ENCODE peak calls at places on chromosomes 4 and X, in four cellular contexts. A, S, W and J are unnamed samples.

GRCh38 chr4:153138736-153139135 is 65.5 kb upstream of the TRIM2 start:
- DNase-seq in S (no peak), W (no peak), A (no peak), J (no peak)

GRCh38 chr4:87144346-87144745 is 76.1 kb downstream of the KLHL8 start:
- DNase-seq in W (no peak), S (no peak), A (no peak), J (no peak)

GRCh38 chrX:20585782-20586181 is 319.1 kb upstream of the RPS6KA3 start:
- DNase-seq in A (no peak), W (no peak), S (peak), J (no peak)

GRCh38 chr4:25098964-25099843 is 61.0 kb downstream of the SEPSECS start:
- DNase-seq in A (no peak), S (peak), W (no peak), J (no peak)

GRCh38 chrX:24093746-24094145 is 39.0 kb downstream of the EIF2S3 start:
- DNase-seq in W (no peak), S (no peak), A (no peak), J (no peak)

GRCh38 chr4:123363729-123364128 is 32.9 kb upstream of the SPRY1 start:
- DNase-seq in W (no peak), S (no peak), A (no peak), J (no peak)

GRCh38 chrX:41164469-41164868 is 79.2 kb downstream of the USP9X start:
- DNase-seq in A (no peak), S (no peak), W (no peak), J (no peak)

GRCh38 chr4:146975535-146975934 is 29.9 kb upstream of the TTC29 start:
- DNase-seq in A (no peak), W (no peak), S (no peak), J (no peak)

GRCh38 chr4:39305902-39306677 is 60.1 kb downstream of the RFC1 start:
- DNase-seq in W (no peak), S (peak), A (no peak), J (no peak)

GRCh38 chr4:158821228-158822009 is 52.6 kb downstream of the FNIP2 start:
- DNase-seq in S (peak), A (no peak), W (no peak), J (no peak)

GRCh38 chr4:158873795-158874359 is 105.1 kb downstream of the FNIP2 start:
- DNase-seq in A (no peak), S (peak), W (no peak), J (no peak)

GRCh38 chr4:157832596-157832995 is 340.2 kb downstream of the GASK1B start:
- DNase-seq in S (no peak), A (no peak), W (no peak), J (no peak)

GRCh38 chrX:47239898-47240545 is 7.2 kb downstream of the USP11 start:
- DNase-seq in W (peak), S (no peak), A (no peak), J (no peak)

GRCh38 chrX:138886769-138887168 is 175.3 kb upstream of the FGF13 start:
- DNase-seq in S (no peak), W (no peak), A (no peak), J (no peak)

GRCh38 chrX:45295587-45295986 is 94.9 kb upstream of the DIPK2B start:
- DNase-seq in S (peak), W (no peak), A (no peak), J (no peak)

GRCh38 chr4:10050171-10051120 is 29.1 kb upstream of the SLC2A9 start:
- DNase-seq in A (no peak), S (no peak), W (no peak), J (no peak)

GRCh38 chr4:18075823-18076433 is 54.4 kb upstream of the LCORL start:
- DNase-seq in A (no peak), S (no peak), W (no peak), J (no peak)

GRCh38 chr4:107645604-107646003 is 74.4 kb downstream of the PAPSS1 start:
- DNase-seq in W (no peak), A (no peak), S (no peak), J (no peak)

GRCh38 chr4:106978046-106978774 is 57.9 kb downstream of the DKK2 start:
- DNase-seq in S (no peak), A (no peak), W (no peak), J (no peak)

GRCh38 chr4:121706595-121707021 is 9.8 kb upstream of the ANXA5 start:
- DNase-seq in W (no peak), A (no peak), S (peak), J (no peak)

GRCh38 chrX:153340111-153340510 is 6.2 kb downstream of the ZNF275 start:
- DNase-seq in W (no peak), A (no peak), S (no peak), J (no peak)

GRCh38 chr4:24598025-24598424 is 13.7 kb upstream of the DHX15 start:
- DNase-seq in A (peak), W (no peak), S (no peak), J (no peak)

GRCh38 chrX:28910501-28910900 is 323.3 kb downstream of the IL1RAPL1 start:
- DNase-seq in W (no peak), A (no peak), S (no peak), J (no peak)

GRCh38 chr4:74715731-74716435 is 78.4 kb downstream of the BTC start:
- DNase-seq in A (no peak), S (no peak), W (no peak), J (no peak)

GRCh38 chrX:40513012-40513411 is 67.8 kb upstream of the ATP6AP2 start:
- DNase-seq in S (no peak), A (no peak), W (no peak), J (no peak)

GRCh38 chr4:88735554-88735953 is 37.9 kb upstream of the NAP1L5 start:
- DNase-seq in A (no peak), W (no peak), S (peak), J (no peak)

GRCh38 chr4:181007751-181008150 is 1235.5 kb upstream of the TENM3 start:
- DNase-seq in A (no peak), S (no peak), W (no peak), J (no peak)

GRCh38 chr4:153233761-153234371 is 29.6 kb downstream of the TRIM2 start:
- DNase-seq in W (no peak), S (peak), A (no peak), J (peak)

GRCh38 chr4:182582245-182582644 is 334.9 kb downstream of the DCTD start:
- DNase-seq in S (no peak), A (no peak), W (no peak), J (no peak)

GRCh38 chr4:37767546-37767945 is 58.9 kb upstream of the PGM2 start:
- DNase-seq in S (peak), W (peak), A (peak), J (no peak)